ENCODE peak calls at places on chromosomes 12 and 14, in nine cellular contexts. Q, L, I, B, M, V, P, O and R are unnamed samples.

GRCh38 chr12:132153501-132154340 is 9.5 kb downstream of the NOC4L start:
- DNase-seq in Q (peak), L (peak), I (peak), B (peak), M (peak), V (peak), P (peak), O (peak), R (no peak)

GRCh38 chr12:20792971-20793370 is 17.5 kb upstream of the SLCO1B3 start:
- DNase-seq in Q (no peak), L (no peak), I (no peak), B (no peak), M (no peak), V (no peak), P (no peak), O (no peak), R (no peak)

GRCh38 chr14:22251090-22251489 is 337.9 kb downstream of the DAD1 start:
- DNase-seq in Q (no peak), L (no peak), I (no peak), B (no peak), M (no peak), V (no peak), P (no peak), O (no peak), R (no peak)

GRCh38 chr12:127107744-127108143 is 1159.2 kb upstream of the TMEM132C start:
- DNase-seq in Q (no peak), L (no peak), I (no peak), B (peak), M (no peak), V (no peak), P (no peak), O (no peak), R (no peak)

GRCh38 chr14:23722675-23723074 is 86.5 kb downstream of the DHRS2 start:
- DNase-seq in Q (no peak), L (no peak), I (no peak), B (no peak), M (no peak), V (no peak), P (no peak), O (no peak), R (no peak)

GRCh38 chr12:7439579-7440505 is 4.1 kb downstream of the CD163L1 start:
- DNase-seq in Q (peak), L (no peak), I (no peak), B (peak), M (peak), V (no peak), P (peak), O (peak), R (no peak)

GRCh38 chr14:23751591-23751990 is 115.4 kb downstream of the DHRS2 start:
- DNase-seq in Q (no peak), L (no peak), I (no peak), B (no peak), M (no peak), V (no peak), P (no peak), O (no peak), R (no peak)

GRCh38 chr12:21456291-21456780 is 18.9 kb downstream of the PYROXD1 start:
- DNase-seq in Q (no peak), L (no peak), I (no peak), B (peak), M (no peak), V (no peak), P (no peak), O (no peak), R (no peak)